ENCODE peak calls at places on chromosomes 4 and X, in nine cellular contexts. L, H, R, S, W, G, E, K and C are unnamed samples. For H3K4me1, the result is how much of the 10 kb centered on the place peaks cover.

GRCh38 chr4:55947254-55947882 is 1.4 kb upstream of the CEP135 start:
- DNase-seq in L (no peak), H (no peak), R (peak), S (no peak), W (no peak), G (no peak), E (peak), K (no peak), C (no peak)

GRCh38 chrX:133850414-133850813 is 135.0 kb downstream of the GPC3 start:
- DNase-seq in L (no peak), H (no peak), R (no peak), S (no peak), W (no peak), G (no peak), E (no peak), K (no peak), C (no peak)

GRCh38 chr4:92122911-92123310 is 180.9 kb upstream of the GRID2 start:
- DNase-seq in L (no peak), H (no peak), R (no peak), S (no peak), W (no peak), G (no peak), E (no peak), K (no peak), C (no peak)

GRCh38 chr4:39528056-39528465 is 822 bp upstream of the UGDH start:
- DNase-seq in L (peak), H (no peak), R (no peak), S (no peak), W (no peak), G (peak), E (no peak), K (no peak), C (peak)

GRCh38 chr4:72318771-72319170 is 250.2 kb downstream of the ADAMTS3 start:
- DNase-seq in L (no peak), H (no peak), R (no peak), S (no peak), W (no peak), G (no peak), E (no peak), K (no peak), C (no peak)

GRCh38 chrX:15523088-15523487 is 22.5 kb downstream of the BMX start:
- DNase-seq in L (no peak), H (no peak), R (no peak), S (no peak), W (no peak), G (no peak), E (no peak), K (no peak), C (no peak)

GRCh38 chr4:109385260-109385659 is 48.4 kb upstream of the SEC24B start:
- DNase-seq in L (no peak), H (peak), R (no peak), S (no peak), W (no peak), G (no peak), E (no peak), K (no peak), C (no peak)

GRCh38 chr4:135354876-135355275 is 1153.3 kb upstream of the PABPC4L start:
- DNase-seq in L (no peak), H (no peak), R (no peak), S (no peak), W (no peak), G (no peak), E (no peak), K (no peak), C (no peak)

GRCh38 chr4:2800691-2801596 is 8.1 kb downstream of the SH3BP2 start:
- DNase-seq in L (no peak), H (peak), R (peak), S (peak), W (peak), G (peak), E (peak), K (peak), C (peak)

DNA sequence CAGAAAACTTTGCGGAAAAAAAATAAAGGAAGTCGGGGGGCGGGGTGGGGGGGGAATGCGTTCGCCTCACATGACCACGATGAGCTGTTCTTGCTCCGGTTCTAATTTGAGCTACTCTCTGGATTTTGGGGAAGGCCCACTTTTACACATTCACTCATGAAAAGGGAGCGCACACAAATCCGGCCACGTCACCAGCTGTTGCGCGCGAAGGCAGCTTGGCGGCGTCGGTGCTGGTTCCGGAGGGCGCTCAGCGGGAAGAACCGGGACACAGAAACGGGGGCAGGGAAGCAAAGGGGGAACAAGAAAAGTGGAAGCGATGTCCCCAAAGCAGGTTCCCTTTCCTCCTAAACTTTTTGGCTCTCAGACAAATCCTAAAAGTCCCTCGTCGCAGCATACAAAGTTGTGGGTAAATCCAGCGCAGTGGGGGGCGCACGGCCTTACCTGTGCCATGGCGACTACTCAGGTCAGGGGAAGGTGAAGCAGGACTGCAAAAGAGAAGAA is 590 bp downstream of the ANXA5 start:
- DNase-seq in L (no peak), H (peak), R (peak), S (peak), W (peak), G (peak), E (peak), K (peak), C (peak)
- TF ChIP-seq POLR2A in L (no peak), H (no peak), R (no peak), S (no peak), W (no peak), G (no peak), E (no peak), K (peak), C (no peak)

GRCh38 chrX:108022491-108023089 is 22.3 kb upstream of the VSIG1 start:
- DNase-seq in L (no peak), H (no peak), R (no peak), S (no peak), W (no peak), G (no peak), E (no peak), K (no peak), C (no peak)

GRCh38 chrX:108019382-108019857 is 25.4 kb upstream of the VSIG1 start:
- DNase-seq in L (no peak), H (no peak), R (no peak), S (no peak), W (no peak), G (no peak), E (no peak), K (no peak), C (no peak)

GRCh38 chrX:108020631-108021030 is 24.2 kb upstream of the VSIG1 start:
- DNase-seq in L (no peak), H (no peak), R (peak), S (no peak), W (no peak), G (no peak), E (no peak), K (no peak), C (no peak)

GRCh38 chrX:108018659-108019381 is 26.0 kb upstream of the VSIG1 start:
- DNase-seq in L (no peak), H (no peak), R (no peak), S (no peak), W (no peak), G (no peak), E (no peak), K (no peak), C (no peak)
- H3K4me1 ChIP-seq in L (under half), H (under half), R (under half), S (under half), W (under half), G (under half), E (under half), K (under half), C (under half)

GRCh38 chr4:162056947-162057346 is 106.9 kb downstream of the FSTL5 start:
- DNase-seq in L (no peak), H (peak), R (no peak), S (no peak), W (no peak), G (no peak), E (no peak), K (no peak), C (no peak)
- TF ChIP-seq EP300 in L (no peak), H (no peak), R (no peak), S (no peak), W (no peak), G (no peak), E (no peak), K (no peak), C (no peak)

GRCh38 chr4:6574747-6575502 is at the start of gene MAN2B2:
- DNase-seq in L (peak), H (peak), R (peak), S (peak), W (peak), G (peak), E (peak), K (peak), C (peak)
- TF ChIP-seq POLR2A in L (peak), H (no peak), R (peak), S (no peak), W (peak), G (peak), E (peak), K (peak), C (no peak)

GRCh38 chr4:54063737-54064316 is 578 bp downstream of the CHIC2 start:
- DNase-seq in L (peak), H (no peak), R (peak), S (peak), W (peak), G (no peak), E (peak), K (peak), C (peak)
- H3K4me1 ChIP-seq in L (under half), H (under half), R (under half), S (half or more), W (half or more), G (under half), E (under half), K (under half), C (under half)

GRCh38 chrX:47158781-47159180 is 13.8 kb downstream of the RBM10 start:
- DNase-seq in L (no peak), H (no peak), R (no peak), S (peak), W (no peak), G (no peak), E (no peak), K (no peak), C (no peak)
- TF ChIP-seq EP300 in L (no peak), H (no peak), R (no peak), S (no peak), W (no peak), G (no peak), E (no peak), K (no peak), C (no peak)

GRCh38 chr4:141133146-141134006 is at the start of gene RNF150:
- DNase-seq in L (peak), H (peak), R (peak), S (peak), W (peak), G (peak), E (peak), K (peak), C (peak)

GRCh38 chr4:141134051-141134450 is 782 bp upstream of the RNF150 start:
- DNase-seq in L (no peak), H (no peak), R (no peak), S (no peak), W (no peak), G (no peak), E (no peak), K (no peak), C (no peak)

GRCh38 chr4:141131738-141132688 is 1.3 kb downstream of the RNF150 start:
- DNase-seq in L (no peak), H (peak), R (no peak), S (no peak), W (no peak), G (no peak), E (peak), K (peak), C (peak)

GRCh38 chr4:141130947-141131545 is 2.2 kb downstream of the RNF150 start:
- DNase-seq in L (no peak), H (no peak), R (no peak), S (no peak), W (no peak), G (no peak), E (no peak), K (no peak), C (no peak)

GRCh38 chr4:141132689-141133145 is 552 bp downstream of the RNF150 start:
- DNase-seq in L (peak), H (no peak), R (no peak), S (no peak), W (no peak), G (no peak), E (peak), K (peak), C (peak)
- TF ChIP-seq POLR2A in L (no peak), H (no peak), R (no peak), S (no peak), W (no peak), G (no peak), E (no peak), K (no peak), C (peak)